ENCODE peak calls at places on chromosome 12, in seven cellular contexts. A is GM12892, T is endothelial cell of umbilical vein, L is A549, B is adrenal gland, D is heart left ventricle, V is gastrocnemius medialis. I is an unnamed sample.

GRCh38 chr12:65943388-65944137 is 119.3 kb downstream of the HMGA2 start:
- DNase-seq in A (no peak), T (no peak), L (no peak), B (no peak), D (no peak), V (no peak), I (no peak)

GRCh38 chr12:53727310-53728041 is at the start of gene CALCOCO1:
- DNase-seq in A (peak), T (peak), L (peak), B (peak), D (peak), V (peak), I (peak)

GRCh38 chr12:96452271-96452922 is 37.0 kb upstream of the CFAP54 start:
- DNase-seq in A (no peak), T (no peak), L (no peak), B (no peak), D (no peak), V (no peak), I (no peak)

GRCh38 chr12:70077441-70077840 is 165.8 kb upstream of the CNOT2 start:
- DNase-seq in A (no peak), T (no peak), L (no peak), B (no peak), D (no peak), V (no peak), I (no peak)

GRCh38 chr12:685388-685787 is 22.1 kb upstream of the NINJ2 start:
- DNase-seq in A (no peak), T (peak), L (peak), B (no peak), D (peak), V (no peak), I (no peak)

GRCh38 chr12:42809226-42809625 is 219.7 kb upstream of the PRICKLE1 start:
- DNase-seq in A (no peak), T (no peak), L (no peak), B (no peak), D (no peak), V (no peak), I (no peak)

GRCh38 chr12:95446511-95446910 is 27.4 kb upstream of the METAP2 start:
- DNase-seq in A (no peak), T (no peak), L (no peak), B (no peak), D (peak), V (no peak), I (no peak)

GRCh38 chr12:62594771-62595170 is 128.1 kb downstream of the MON2 start:
- DNase-seq in A (no peak), T (no peak), L (no peak), B (no peak), D (no peak), V (no peak), I (no peak)

GRCh38 chr12:47863985-47864384 is 40.8 kb downstream of the VDR start:
- DNase-seq in A (no peak), T (no peak), L (no peak), B (no peak), D (no peak), V (no peak), I (no peak)

GRCh38 chr12:47863467-47863866 is 41.3 kb downstream of the VDR start:
- DNase-seq in A (no peak), T (no peak), L (no peak), B (peak), D (no peak), V (no peak), I (no peak)

GRCh38 chr12:47862881-47863280 is 41.9 kb downstream of the VDR start:
- DNase-seq in A (no peak), T (no peak), L (no peak), B (peak), D (no peak), V (no peak), I (no peak)

GRCh38 chr12:47862157-47862556 is 42.5 kb upstream of the HDAC7 start:
- DNase-seq in A (no peak), T (no peak), L (no peak), B (no peak), D (no peak), V (no peak), I (no peak)

DNA sequence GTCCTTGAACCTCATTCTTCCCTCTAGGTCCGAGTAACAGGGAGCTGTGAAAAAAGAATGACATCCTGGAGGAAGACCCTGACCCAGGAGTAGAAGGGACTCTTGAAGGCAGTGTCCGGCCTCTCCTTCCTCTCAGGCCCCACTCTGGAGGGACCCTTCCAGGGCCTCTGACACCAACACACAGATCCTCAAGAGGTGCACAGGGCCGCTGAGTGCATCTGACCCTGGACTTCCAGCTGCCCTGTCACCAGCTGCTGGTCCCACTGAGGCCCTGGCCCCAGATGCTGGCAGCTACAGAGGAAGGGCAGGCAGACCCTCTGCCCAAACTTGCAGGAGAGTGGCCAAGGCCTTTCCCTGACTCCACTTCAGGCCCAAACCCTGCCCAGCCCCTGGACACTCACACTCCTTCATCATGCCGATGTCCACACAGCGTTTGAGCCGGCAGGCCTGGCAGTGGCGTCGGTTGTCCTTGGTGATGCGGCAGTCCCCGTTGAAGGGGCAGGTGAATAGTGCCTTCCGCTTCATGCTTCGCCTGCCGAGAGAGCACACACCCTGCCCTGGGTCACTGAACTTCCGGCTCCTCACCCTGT is 40.1 kb downstream of the VDR start:
- DNase-seq in A (no peak), T (no peak), L (no peak), B (no peak), D (no peak), V (no peak), I (no peak)
- TF ChIP-seq POLR2A in A (no peak), T (no peak), L (no peak), B (no peak), D (no peak), V (no peak), I (no peak)

DNA sequence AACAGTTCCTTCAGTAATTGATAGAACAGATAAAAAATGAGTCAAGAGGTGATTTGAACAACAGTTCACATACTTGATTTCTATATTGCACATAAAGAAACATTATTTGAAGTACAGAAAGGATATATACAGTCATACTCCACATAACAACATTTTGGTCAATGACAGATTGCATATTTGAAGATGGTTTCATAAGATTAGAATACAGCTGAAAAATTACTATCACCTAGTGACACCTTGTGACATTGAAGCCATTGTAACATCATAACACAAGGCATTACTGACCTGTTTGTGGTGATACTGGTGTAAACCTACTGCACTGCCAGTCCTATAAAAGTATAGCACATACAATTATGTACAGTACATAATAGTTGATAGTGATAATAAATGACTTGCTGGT is 43.1 kb upstream of the ABCC9 start:
- DNase-seq in A (no peak), T (no peak), L (no peak), B (no peak), D (no peak), V (no peak), I (no peak)
- TF ChIP-seq POLR2A in A (no peak), T (no peak), L (no peak), B (no peak), D (no peak), V (no peak), I (no peak)

DNA sequence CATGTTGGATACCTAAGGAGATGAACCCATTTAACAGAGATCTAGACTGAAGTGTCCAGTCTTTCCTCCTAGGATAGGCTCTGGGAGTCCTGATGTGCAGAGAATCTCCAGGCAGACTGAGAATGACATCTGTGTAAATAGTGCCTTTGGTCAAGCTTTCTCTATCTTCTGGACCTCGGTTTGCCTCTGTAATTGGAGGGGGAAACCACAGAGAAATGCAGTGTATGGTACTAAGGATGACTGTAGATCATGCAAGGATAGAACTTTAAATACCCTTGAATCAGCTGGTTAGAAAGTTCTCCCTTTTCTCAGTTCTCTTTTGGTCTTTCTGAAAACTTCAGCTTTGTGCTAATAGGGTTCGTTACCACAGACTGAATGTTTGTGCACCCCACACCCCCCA is 112.2 kb downstream of the PTPN11 start:
- DNase-seq in A (no peak), T (no peak), L (no peak), B (no peak), D (no peak), V (no peak), I (no peak)
- TF ChIP-seq POLR2A in A (no peak), T (no peak), L (no peak), B (no peak), D (no peak), V (no peak), I (no peak)

GRCh38 chr12:122862872-122863701 is 27.8 kb downstream of the HIP1R start:
- DNase-seq in A (no peak), T (no peak), L (no peak), B (peak), D (peak), V (no peak), I (no peak)
- TF ChIP-seq POLR2A in A (no peak), T (no peak), L (no peak), B (no peak), D (no peak), V (no peak), I (no peak)

GRCh38 chr12:74537707-74538385 is at the start of gene ATXN7L3B:
- DNase-seq in A (peak), T (peak), L (peak), B (peak), D (peak), V (peak), I (peak)
- TF ChIP-seq POLR2A in A (peak), T (peak), L (peak), B (peak), D (peak), V (peak), I (peak)